ENCODE peak calls at places on chromosome 1, in five cellular contexts. A is activated T-cell treated with anti-CD3 and anti-CD28 coated beads, Interleukin-2, amount 50 U/mL, for 24 hours; E is SK-N-MC; T is GM10248; D is ELR. Z is an unnamed sample.

GRCh38 chr1:228336308-228337030 is 70.2 kb downstream of the TRIM11 start:
- DNase-seq in A (peak), E (no peak), T (no peak), D (peak), Z (no peak)

GRCh38 chr1:92831368-92831761 is 475 bp upstream of the RPL5 start:
- DNase-seq in A (peak), E (no peak), T (peak), D (no peak), Z (peak)

GRCh38 chr1:33086384-33086850 is 5.5 kb downstream of the AZIN2 start:
- DNase-seq in A (peak), E (no peak), T (peak), D (peak), Z (peak)

GRCh38 chr1:94240822-94241221 is 3.4 kb upstream of the ARHGAP29 start:
- DNase-seq in A (no peak), E (no peak), T (no peak), D (peak), Z (no peak)

GRCh38 chr1:79982218-79982617 is 975.7 kb upstream of the ADGRL4 start:
- DNase-seq in A (no peak), E (peak), T (no peak), D (peak), Z (no peak)

GRCh38 chr1:28343405-28343804 is 14.6 kb downstream of the MED18 start:
- DNase-seq in A (no peak), E (no peak), T (no peak), D (peak), Z (no peak)

GRCh38 chr1:159943908-159944622 is 1.3 kb downstream of the IGSF9 start:
- DNase-seq in A (no peak), E (no peak), T (no peak), D (no peak), Z (peak)

GRCh38 chr1:48619529-48619928 is 147.5 kb upstream of the SPATA6 start:
- DNase-seq in A (no peak), E (peak), T (no peak), D (peak), Z (no peak)

GRCh38 chr1:89363638-89364536 is at the start of gene GBP6:
- DNase-seq in A (no peak), E (no peak), T (no peak), D (no peak), Z (no peak)

GRCh38 chr1:98500324-98500723 is 161.2 kb upstream of the SNX7 start:
- DNase-seq in A (no peak), E (no peak), T (no peak), D (no peak), Z (no peak)

GRCh38 chr1:85495556-85495955 is 30.6 kb upstream of the DDAH1 start:
- DNase-seq in A (no peak), E (no peak), T (no peak), D (peak), Z (no peak)

GRCh38 chr1:196535727-196536126 is 72.5 kb downstream of the KCNT2 start:
- DNase-seq in A (no peak), E (no peak), T (no peak), D (peak), Z (no peak)

GRCh38 chr1:112528076-112528475 is 19.3 kb downstream of the WNT2B start:
- DNase-seq in A (no peak), E (no peak), T (no peak), D (peak), Z (no peak)

GRCh38 chr1:205317311-205317917 is 4.1 kb downstream of the NUAK2 start:
- DNase-seq in A (no peak), E (no peak), T (no peak), D (no peak), Z (no peak)

GRCh38 chr1:157894613-157895012 is 53.0 kb upstream of the CD5L start:
- DNase-seq in A (no peak), E (no peak), T (no peak), D (no peak), Z (no peak)

GRCh38 chr1:88549536-88549935 is 134.5 kb upstream of the PKN2 start:
- DNase-seq in A (no peak), E (peak), T (no peak), D (peak), Z (no peak)

GRCh38 chr1:235128453-235129328 is at the start of gene TOMM20:
- DNase-seq in A (peak), E (peak), T (peak), D (peak), Z (peak)

GRCh38 chr1:167090289-167090942 is at the start of gene GPA33:
- DNase-seq in A (peak), E (no peak), T (peak), D (no peak), Z (peak)

GRCh38 chr1:44040418-44040817 is 9.2 kb upstream of the SLC6A9 start:
- DNase-seq in A (no peak), E (no peak), T (no peak), D (no peak), Z (no peak)

GRCh38 chr1:198156111-198156744 is 570 bp upstream of the NEK7 start:
- DNase-seq in A (peak), E (no peak), T (peak), D (peak), Z (peak)

GRCh38 chr1:245313581-245313980 is 158.8 kb downstream of the KIF26B start:
- DNase-seq in A (no peak), E (no peak), T (no peak), D (no peak), Z (no peak)

GRCh38 chr1:207002731-207003146 is 29.8 kb downstream of the C1orf116 start:
- DNase-seq in A (no peak), E (no peak), T (no peak), D (no peak), Z (no peak)

GRCh38 chr1:22176258-22176657 is 33.4 kb upstream of the WNT4 start:
- DNase-seq in A (peak), E (no peak), T (peak), D (no peak), Z (peak)

GRCh38 chr1:46187106-46187869 is 10.9 kb downstream of the POMGNT1 start:
- DNase-seq in A (no peak), E (no peak), T (no peak), D (no peak), Z (no peak)

Z was measured in GM13977.